ENCODE peak calls at places on chromosomes 3 and 15, in six cellular contexts. F, D, R, O, I and J are unnamed samples.

GRCh38 chr3:31804251-31805051 is 176.6 kb downstream of the OSBPL10 start:
- DNase-seq in I (no peak), D (no peak), O (no peak), R (no peak), F (no peak), J (no peak)

GRCh38 chr15:38652998-38653397 is 88.4 kb upstream of the RASGRP1 start:
- DNase-seq in D (no peak), R (no peak), O (no peak), I (no peak), F (no peak), J (no peak)

GRCh38 chr15:89630974-89631901 is 24.0 kb downstream of the KIF7 start:
- DNase-seq in D (no peak), F (no peak), O (no peak), I (no peak), R (no peak), J (no peak)

GRCh38 chr3:184196536-184196935 is 10.5 kb downstream of the ABCF3 start:
- DNase-seq in R (no peak), F (no peak), D (no peak), O (no peak), I (no peak), J (no peak)

GRCh38 chr15:46956456-46956855 is 760.8 kb upstream of the SEMA6D start:
- DNase-seq in O (peak), R (no peak), I (peak), D (no peak), F (peak), J (no peak)

GRCh38 chr3:11764931-11765363 is 81.7 kb downstream of the TAMM41 start:
- DNase-seq in F (no peak), O (no peak), R (peak), I (no peak), D (no peak), J (no peak)

GRCh38 chr3:111758642-111759041 is 100.4 kb upstream of the PHLDB2 start:
- DNase-seq in R (no peak), O (no peak), I (no peak), F (no peak), D (no peak), J (no peak)

GRCh38 chr3:179451335-179452165 is at the start of gene GNB4:
- DNase-seq in I (peak), D (peak), O (peak), F (peak), R (peak), J (peak)

GRCh38 chr15:62412634-62413033 is 247.5 kb upstream of the C2CD4B start:
- DNase-seq in I (no peak), O (no peak), R (no peak), F (no peak), D (no peak), J (no peak)

GRCh38 chr15:100772478-100773378 is 106.9 kb upstream of the ALDH1A3 start:
- DNase-seq in F (no peak), I (no peak), D (no peak), R (no peak), O (no peak), J (no peak)

GRCh38 chr15:42736178-42736792 is 643 bp downstream of the CDAN1 start:
- DNase-seq in O (peak), D (no peak), I (peak), R (peak), F (no peak), J (no peak)

GRCh38 chr15:92924216-92924615 is 24.1 kb downstream of the CHD2 start:
- DNase-seq in D (no peak), I (no peak), F (peak), R (peak), O (no peak), J (no peak)

GRCh38 chr3:42247576-42248027 is 18.4 kb downstream of the CCK start:
- DNase-seq in D (no peak), I (peak), O (peak), F (peak), R (peak), J (no peak)

GRCh38 chr3:131174752-131175151 is 148.1 kb downstream of the NEK11 start:
- DNase-seq in O (no peak), R (no peak), I (no peak), D (peak), F (no peak), J (no peak)

GRCh38 chr3:194282436-194283122 is 68.5 kb downstream of the CPN2 start:
- DNase-seq in D (no peak), I (no peak), F (no peak), R (no peak), O (peak), J (no peak)

GRCh38 chr3:79113821-79114220 is 654.0 kb downstream of the ROBO1 start:
- DNase-seq in I (no peak), R (no peak), D (no peak), O (no peak), F (no peak), J (no peak)

GRCh38 chr3:34189133-34189532 is 390.7 kb downstream of the PDCD6IP start:
- DNase-seq in O (no peak), D (no peak), F (no peak), R (no peak), I (no peak), J (no peak)

GRCh38 chr15:89186798-89187197 is 34.6 kb downstream of the RLBP1 start:
- DNase-seq in O (no peak), I (no peak), R (no peak), F (no peak), D (no peak), J (no peak)

GRCh38 chr15:89665449-89666146 is 10.3 kb upstream of the KIF7 start:
- DNase-seq in D (no peak), O (peak), R (peak), I (no peak), F (no peak), J (no peak)

GRCh38 chr3:43906847-43907507 is 216.2 kb downstream of the ABHD5 start:
- DNase-seq in I (no peak), R (no peak), D (no peak), F (no peak), O (no peak), J (no peak)

GRCh38 chr15:39666671-39667070 is 85.8 kb downstream of the THBS1 start:
- DNase-seq in I (no peak), D (no peak), F (peak), O (no peak), R (peak), J (no peak)

GRCh38 chr15:31254431-31255175 is 72.0 kb upstream of the KLF13 start:
- DNase-seq in O (no peak), D (no peak), F (no peak), R (peak), I (no peak), J (no peak)